ENCODE peak calls at places on chromosomes 11 and 22, in seven cellular contexts. E, Y, Q, H, G, M and R are unnamed samples.

GRCh38 chr11:23103403-23103802 is 243.1 kb upstream of the CCDC179 start:
- DNase-seq in M (no peak), E (no peak), G (no peak), Q (no peak), Y (no peak), H (no peak), R (no peak)

GRCh38 chr11:32231909-32232493 is 141.1 kb downstream of the RCN1 start:
- DNase-seq in Y (no peak), H (no peak), G (no peak), M (peak), E (no peak), Q (peak), R (no peak)

GRCh38 chr11:75103380-75104026 is 6.8 kb upstream of the OR2AT4 start:
- DNase-seq in E (no peak), M (no peak), H (no peak), G (no peak), Y (no peak), Q (peak), R (no peak)

GRCh38 chr11:102438311-102439062 is 14.1 kb downstream of the TMEM123 start:
- DNase-seq in M (no peak), H (peak), E (peak), Q (no peak), Y (no peak), G (no peak), R (no peak)

GRCh38 chr11:2301631-2302272 is at the start of the genes C11orf21 and TSPAN32:
- DNase-seq in E (peak), G (no peak), Y (no peak), Q (no peak), H (peak), M (no peak), R (no peak)

GRCh38 chr11:2885017-2885675 is 429 bp downstream of the CDKN1C start:
- DNase-seq in E (peak), M (peak), Q (peak), G (no peak), H (no peak), Y (peak), R (peak)

GRCh38 chr11:62139526-62140301 is 15.9 kb downstream of the INCENP start:
- DNase-seq in G (no peak), H (no peak), Q (no peak), Y (no peak), E (no peak), M (no peak), R (no peak)

GRCh38 chr11:3043315-3043871 is 13.8 kb downstream of the CARS1 start:
- DNase-seq in Q (peak), M (no peak), E (no peak), G (peak), Y (peak), H (no peak), R (no peak)

GRCh38 chr11:78562398-78562797 is 12.3 kb downstream of the NARS2 start:
- DNase-seq in E (no peak), Q (peak), Y (no peak), M (no peak), H (no peak), G (no peak), R (no peak)

GRCh38 chr11:94837317-94837716 is 69.2 kb downstream of the AMOTL1 start:
- DNase-seq in H (no peak), E (no peak), Y (no peak), Q (no peak), M (no peak), G (no peak), R (no peak)

GRCh38 chr22:46368422-46368821 is 32.9 kb downstream of the TRMU start:
- DNase-seq in M (no peak), G (no peak), E (peak), Y (no peak), H (no peak), Q (no peak), R (no peak)

GRCh38 chr11:65855927-65856363 is 2.0 kb downstream of the CFL1 start:
- DNase-seq in Q (no peak), M (no peak), E (no peak), H (no peak), G (no peak), Y (no peak), R (no peak)